ENCODE peak calls at places on chromosomes 13 and 19, in seven cellular contexts. Z, R, H, U, J, A and W are unnamed samples. For H3K36me3 and H3K4me1, the result is how much of the 10 kb centered on the place peaks cover.

GRCh38 chr13:95644611-95645052 is at the start of gene DZIP1:
- DNase-seq in Z (peak), R (peak), H (peak), U (peak), J (peak), A (peak), W (peak)

GRCh38 chr13:52786747-52787146 is 47.1 kb upstream of the CNMD start:
- DNase-seq in Z (no peak), R (no peak), H (no peak), U (no peak), J (no peak), A (no peak), W (no peak)

GRCh38 chr19:20422616-20423205 is 142.9 kb downstream of the ZNF737 start:
- DNase-seq in Z (no peak), R (peak), H (no peak), U (no peak), J (no peak), A (no peak), W (no peak)

GRCh38 chr19:36106991-36107390 is 4.0 kb upstream of the OVOL3 start:
- DNase-seq in Z (no peak), R (no peak), H (no peak), U (no peak), J (no peak), A (no peak), W (no peak)

GRCh38 chr13:23350009-23350408 is 83.5 kb downstream of the SACS start:
- DNase-seq in Z (no peak), R (no peak), H (no peak), U (no peak), J (no peak), A (no peak), W (no peak)

GRCh38 chr19:12994701-12995595 is at the start of gene NFIX:
- DNase-seq in Z (peak), R (peak), H (peak), U (no peak), J (peak), A (peak), W (peak)

GRCh38 chr13:77184455-77184854 is 142.4 kb downstream of the MYCBP2 start:
- DNase-seq in Z (no peak), R (no peak), H (no peak), U (no peak), J (no peak), A (no peak), W (no peak)

GRCh38 chr19:53953383-53953782 is 9.4 kb upstream of the CACNG8 start:
- DNase-seq in Z (no peak), R (no peak), H (no peak), U (no peak), J (no peak), A (peak), W (no peak)

GRCh38 chr19:53882391-53883050 is 524 bp downstream of the PRKCG start:
- DNase-seq in Z (peak), R (no peak), H (no peak), U (no peak), J (no peak), A (no peak), W (no peak)

GRCh38 chr13:43110658-43111057 is 87.3 kb downstream of the DNAJC15 start:
- DNase-seq in Z (no peak), R (no peak), H (no peak), U (no peak), J (no peak), A (no peak), W (no peak)

GRCh38 chr13:77767413-77767812 is 69.9 kb downstream of the SLAIN1 start:
- DNase-seq in Z (no peak), R (no peak), H (no peak), U (no peak), J (no peak), A (no peak), W (no peak)

GRCh38 chr19:18785179-18786124 is 5.7 kb downstream of the COMP start:
- DNase-seq in Z (peak), R (peak), H (peak), U (no peak), J (peak), A (peak), W (peak)

GRCh38 chr13:77990973-77991372 is 72.3 kb upstream of the EDNRB start:
- DNase-seq in Z (no peak), R (peak), H (no peak), U (no peak), J (no peak), A (no peak), W (no peak)

GRCh38 chr13:112252744-112253590 is 123.2 kb upstream of the SPACA7 start:
- DNase-seq in Z (no peak), R (no peak), H (no peak), U (no peak), J (no peak), A (no peak), W (no peak)

GRCh38 chr13:97257800-97258799 is 36.0 kb downstream of the MBNL2 start:
- DNase-seq in Z (peak), R (peak), H (peak), U (no peak), J (no peak), A (no peak), W (no peak)

GRCh38 chr19:14770944-14771839 is 7.2 kb downstream of the ADGRE2 start:
- DNase-seq in Z (no peak), R (no peak), H (no peak), U (no peak), J (no peak), A (no peak), W (peak)

GRCh38 chr19:6866646-6867255 is 20.6 kb upstream of the ADGRE1 start:
- DNase-seq in Z (no peak), R (no peak), H (no peak), U (no peak), J (peak), A (no peak), W (no peak)

GRCh38 chr13:42486711-42487198 is 87.2 kb upstream of the TNFSF11 start:
- DNase-seq in Z (no peak), R (no peak), H (no peak), U (no peak), J (no peak), A (no peak), W (no peak)

GRCh38 chr13:83620535-83621220 is 261.6 kb downstream of the SLITRK1 start:
- DNase-seq in Z (no peak), R (no peak), H (no peak), U (no peak), J (no peak), A (no peak), W (no peak)

GRCh38 chr19:35073516-35073915 is 32.0 kb downstream of the HPN start:
- DNase-seq in Z (no peak), R (no peak), H (no peak), U (no peak), J (no peak), A (no peak), W (peak)

GRCh38 chr19:10896851-10897526 is 25.6 kb downstream of the CARM1 start:
- DNase-seq in Z (no peak), R (no peak), H (no peak), U (no peak), J (no peak), A (no peak), W (no peak)

GRCh38 chr13:44211753-44212152 is 161.9 kb upstream of the SERP2 start:
- DNase-seq in Z (no peak), R (no peak), H (no peak), U (no peak), J (no peak), A (no peak), W (no peak)

GRCh38 chr13:95535243-95535642 is 17.3 kb upstream of the CLDN10 start:
- DNase-seq in Z (no peak), R (no peak), H (no peak), U (no peak), J (no peak), A (no peak), W (no peak)

GRCh38 chr19:48637449-48637947 is 319 bp upstream of the DBP start:
- DNase-seq in Z (peak), R (peak), H (peak), U (peak), J (peak), A (peak), W (peak)

GRCh38 chr19:18408053-18408476 is 10.6 kb upstream of the LRRC25 start:
- DNase-seq in Z (peak), R (no peak), H (peak), U (no peak), J (peak), A (peak), W (peak)

GRCh38 chr13:28136916-28137315 is 1.4 kb upstream of the PAN3 start:
- DNase-seq in Z (no peak), R (no peak), H (no peak), U (no peak), J (no peak), A (no peak), W (no peak)

GRCh38 chr13:81017525-81018152 is 676.7 kb upstream of the SPRY2 start:
- DNase-seq in Z (peak), R (no peak), H (no peak), U (no peak), J (no peak), A (no peak), W (no peak)

GRCh38 chr13:71039440-71039839 is 827.6 kb downstream of the DACH1 start:
- DNase-seq in Z (no peak), R (no peak), H (no peak), U (no peak), J (no peak), A (no peak), W (no peak)

GRCh38 chr19:11278670-11279069 is 16.3 kb upstream of the DOCK6 start:
- DNase-seq in Z (no peak), R (no peak), H (no peak), U (no peak), J (no peak), A (no peak), W (no peak)

GRCh38 chr13:90518398-90518797 is 829.1 kb upstream of the MIR17HG start:
- DNase-seq in Z (no peak), R (no peak), H (no peak), U (no peak), J (no peak), A (no peak), W (no peak)

GRCh38 chr19:7348587-7349230 is at the start of gene ARHGEF18:
- DNase-seq in Z (no peak), R (peak), H (no peak), U (no peak), J (peak), A (peak), W (peak)

GRCh38 chr19:18502633-18503294 is 19.1 kb downstream of the ELL start:
- DNase-seq in Z (no peak), R (peak), H (no peak), U (no peak), J (peak), A (no peak), W (peak)

GRCh38 chr19:27975419-27976005 is 1237.4 kb downstream of the UQCRFS1 start:
- DNase-seq in Z (no peak), R (no peak), H (no peak), U (no peak), J (no peak), A (no peak), W (no peak)

GRCh38 chr13:37364024-37364423 is 234.5 kb downstream of the POSTN start:
- DNase-seq in Z (no peak), R (no peak), H (no peak), U (no peak), J (no peak), A (no peak), W (no peak)
- H3K4me3 ChIP-seq in Z (no peak), R (no peak), H (no peak), U (no peak), J (no peak), A (no peak), W (no peak)

GRCh38 chr19:9151367-9151766 is 11.2 kb downstream of the ZNF317 start:
- DNase-seq in Z (no peak), R (no peak), H (no peak), U (no peak), J (no peak), A (no peak), W (no peak)

GRCh38 chr19:9149976-9150375 is 9.8 kb downstream of the ZNF317 start:
- DNase-seq in Z (no peak), R (no peak), H (no peak), U (no peak), J (no peak), A (no peak), W (no peak)

GRCh38 chr19:9146882-9147281 is 6.7 kb downstream of the ZNF317 start:
- DNase-seq in Z (no peak), R (no peak), H (no peak), U (no peak), J (no peak), A (no peak), W (no peak)

GRCh38 chr19:9150650-9151049 is 10.5 kb downstream of the ZNF317 start:
- DNase-seq in Z (no peak), R (no peak), H (no peak), U (no peak), J (no peak), A (no peak), W (no peak)

GRCh38 chr19:9148687-9149086 is 8.5 kb downstream of the ZNF317 start:
- DNase-seq in Z (no peak), R (no peak), H (no peak), U (no peak), J (no peak), A (no peak), W (no peak)
- H3K36me3 ChIP-seq in Z (under half), R (under half), H (under half), U (under half), J (under half), A (under half), W (under half)

DNA sequence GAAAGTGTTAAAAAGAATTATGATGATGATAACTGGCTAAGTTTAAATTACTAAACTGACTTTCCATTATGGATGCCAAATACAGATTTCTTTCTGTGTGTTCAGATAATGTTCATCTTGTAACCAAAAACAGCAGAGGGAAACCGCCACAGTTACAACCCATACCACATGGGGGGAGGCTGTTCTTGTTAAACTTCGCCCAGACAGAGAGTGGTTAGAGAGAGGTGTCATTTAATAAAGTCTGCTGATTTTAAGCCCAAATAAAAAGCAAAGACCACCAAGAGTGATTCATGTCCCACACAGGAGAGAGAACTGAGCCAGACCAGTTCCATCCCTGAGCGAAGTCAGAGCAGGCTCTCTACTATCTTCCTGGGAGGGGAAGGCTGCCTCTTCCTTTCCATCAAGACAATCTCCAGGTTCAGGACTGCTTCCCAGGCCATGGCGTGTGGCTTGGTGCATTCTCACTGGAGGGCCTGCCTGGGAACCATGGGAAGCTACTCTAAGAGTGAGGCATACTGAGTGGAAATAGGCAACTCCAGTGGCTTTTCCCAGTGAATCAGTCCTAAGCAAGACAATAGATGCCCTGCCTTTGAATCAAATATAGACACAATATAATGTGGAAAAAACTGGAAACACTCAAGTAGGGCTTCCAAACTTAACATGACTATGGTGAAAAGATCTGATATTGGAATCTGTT is 18.2 kb downstream of the EFNB2 start:
- DNase-seq in Z (no peak), R (no peak), H (no peak), U (no peak), J (no peak), A (no peak), W (no peak)
- H3K4me1 ChIP-seq in Z (half or more), R (under half), H (under half), U (under half), J (under half), A (under half), W (under half)

GRCh38 chr19:1873524-1874473 is 10.4 kb upstream of the KLF16 start:
- DNase-seq in Z (no peak), R (peak), H (peak), U (no peak), J (no peak), A (peak), W (no peak)
- H3K4me3 ChIP-seq in Z (peak), R (peak), H (peak), U (no peak), J (no peak), A (peak), W (peak)

DNA sequence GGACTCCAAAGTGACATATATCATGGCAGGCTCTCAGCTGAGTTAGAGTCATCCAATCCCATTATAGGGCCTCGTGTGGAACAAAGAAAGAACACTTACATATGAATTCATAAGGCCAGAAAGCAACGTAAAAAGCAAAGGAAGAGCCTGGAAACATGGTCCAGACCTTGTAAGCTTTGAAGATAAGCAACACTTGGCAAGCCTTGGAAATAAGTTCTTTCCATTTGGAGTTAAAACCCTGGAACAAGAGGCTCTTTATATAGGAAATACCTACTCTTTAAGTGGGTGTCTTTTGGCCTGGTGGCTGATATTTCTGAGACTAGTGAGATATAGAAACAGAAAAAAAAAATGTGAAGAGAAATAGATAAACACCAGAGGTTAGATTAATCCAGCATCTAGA is 49.4 kb downstream of the ZAR1L start:
- DNase-seq in Z (no peak), R (no peak), H (no peak), U (no peak), J (no peak), A (no peak), W (no peak)
- H3K36me3 ChIP-seq in Z (under half), R (half or more), H (under half), U (under half), J (under half), A (half or more), W (half or more)

DNA sequence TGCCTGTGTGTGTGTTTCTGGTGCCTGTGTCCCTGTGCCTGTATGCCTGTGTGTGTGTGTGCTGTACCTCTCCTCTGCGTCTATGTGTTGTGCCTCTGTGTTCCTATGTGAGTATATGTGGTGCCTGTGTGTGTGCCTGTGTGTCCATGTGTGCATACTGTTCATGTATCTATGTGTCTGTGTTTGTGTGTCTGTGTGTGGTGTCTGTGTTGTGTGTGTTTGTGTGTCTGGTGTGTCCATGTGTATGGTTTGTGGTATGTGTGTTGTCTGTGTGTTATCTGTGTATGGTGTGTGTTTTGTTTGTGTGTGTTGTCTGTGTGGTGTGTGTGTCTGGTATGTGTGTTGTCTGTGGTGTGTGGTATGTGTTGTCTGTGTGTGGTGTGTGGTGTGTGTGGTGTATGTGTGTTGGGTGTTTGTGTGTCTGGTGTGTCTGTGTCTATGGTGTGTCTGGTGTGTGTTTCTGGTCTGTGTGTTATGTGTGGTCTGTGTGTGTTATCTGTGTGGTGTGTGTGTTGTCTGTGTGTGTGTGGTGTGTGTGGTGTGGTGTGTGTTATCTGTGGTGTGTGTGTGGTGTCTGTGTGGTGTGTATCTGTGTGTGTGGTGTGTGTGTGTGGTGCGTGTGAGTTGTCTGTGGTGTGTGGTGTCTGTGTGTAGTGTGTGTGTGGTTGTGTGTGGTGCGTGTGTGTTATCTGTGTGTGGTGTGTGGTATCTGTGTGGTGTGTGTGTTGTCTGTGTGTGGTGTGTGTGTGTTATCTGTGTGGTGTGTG is 20.4 kb downstream of the HDGFL2 start:
- DNase-seq in Z (no peak), R (no peak), H (no peak), U (no peak), J (no peak), A (no peak), W (no peak)
- H3K4me1 ChIP-seq in Z (under half), R (under half), H (under half), U (under half), J (under half), A (under half), W (under half)

GRCh38 chr19:50498219-50499056 is 12.6 kb downstream of the JOSD2 start:
- DNase-seq in Z (no peak), R (no peak), H (no peak), U (no peak), J (no peak), A (no peak), W (no peak)

GRCh38 chr19:50501568-50502475 is 9.2 kb downstream of the JOSD2 start:
- DNase-seq in Z (no peak), R (peak), H (no peak), U (no peak), J (no peak), A (no peak), W (peak)

GRCh38 chr19:50500060-50500752 is 10.8 kb downstream of the JOSD2 start:
- DNase-seq in Z (peak), R (peak), H (peak), U (no peak), J (no peak), A (no peak), W (peak)

GRCh38 chr19:50501186-50501567 is 9.8 kb downstream of the JOSD2 start:
- DNase-seq in Z (no peak), R (no peak), H (no peak), U (no peak), J (no peak), A (no peak), W (peak)

GRCh38 chr19:50500753-50501151 is 10.2 kb downstream of the JOSD2 start:
- DNase-seq in Z (no peak), R (peak), H (no peak), U (no peak), J (no peak), A (no peak), W (peak)
- H3K4me3 ChIP-seq in Z (peak), R (peak), H (no peak), U (no peak), J (no peak), A (no peak), W (no peak)

DNA sequence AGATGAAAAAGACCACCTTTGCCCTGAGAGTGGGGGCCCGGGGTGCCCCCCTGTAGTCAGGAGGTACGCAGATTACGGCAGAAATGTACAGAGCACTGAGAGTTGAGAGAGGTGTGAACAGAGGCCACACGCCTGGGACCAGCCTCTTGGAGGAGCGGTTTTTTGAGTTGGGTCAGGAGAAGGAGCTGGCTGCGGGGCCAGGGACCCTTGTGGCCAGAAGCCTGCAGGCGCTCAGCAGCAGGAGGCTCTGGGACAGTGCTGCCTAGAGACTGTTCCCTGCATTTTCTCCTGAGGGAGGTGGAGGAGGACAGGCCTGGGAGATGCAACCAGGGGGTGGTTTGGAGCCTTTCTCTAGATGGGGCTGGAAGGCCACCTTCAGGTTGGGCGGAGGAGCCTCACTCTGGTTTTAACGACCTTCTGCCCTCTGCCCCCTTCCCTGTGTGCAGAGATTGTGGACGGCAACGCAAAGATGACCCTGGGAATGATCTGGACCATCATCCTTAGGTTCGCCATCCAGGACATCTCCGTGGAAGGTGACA is 39.7 kb downstream of the CAPN12 start:
- DNase-seq in Z (no peak), R (no peak), H (no peak), U (no peak), J (no peak), A (no peak), W (no peak)
- H3K36me3 ChIP-seq in Z (under half), R (half or more), H (half or more), U (half or more), J (half or more), A (half or more), W (half or more)